ENCODE peak calls at places on chromosomes 16 and 17, in nine cellular contexts. F is A549, I is neural progenitor cell, D is dorsolateral prefrontal cortex, E is HCT116, H is pancreas, S is GM23248, Q is RWPE2, V is mammary epithelial cell. Y is an unnamed sample.

GRCh38 chr17:38352245-38353083 is 820 bp downstream of the SOCS7 start:
- DNase-seq in D (no peak), F (no peak), S (peak), Q (no peak), V (peak), H (peak), E (no peak), I (peak), Y (peak)

GRCh38 chr16:80622007-80622406 is 81.2 kb downstream of the DYNLRB2 start:
- DNase-seq in V (no peak), Q (no peak), E (no peak), I (no peak), S (no peak), H (no peak), F (no peak), D (no peak), Y (no peak)

GRCh38 chr17:14792751-14793150 is 472.4 kb downstream of the PMP22 start:
- DNase-seq in I (no peak), F (no peak), D (no peak), E (no peak), Q (no peak), H (peak), V (peak), S (no peak), Y (peak)

GRCh38 chr17:78416791-78417530 is 38.5 kb downstream of the PGS1 start:
- DNase-seq in I (no peak), Q (no peak), S (no peak), H (no peak), V (no peak), D (no peak), F (no peak), E (no peak), Y (no peak)

GRCh38 chr17:30278032-30278431 is 13.7 kb downstream of the BLMH start:
- DNase-seq in H (no peak), V (no peak), S (peak), F (peak), Q (no peak), E (no peak), I (peak), D (no peak), Y (peak)

GRCh38 chr16:66459878-66460277 is 32.8 kb downstream of the BEAN1 start:
- DNase-seq in F (no peak), E (no peak), D (no peak), I (peak), H (no peak), V (no peak), S (no peak), Q (no peak), Y (no peak)

GRCh38 chr17:67503184-67503583 is 126.1 kb downstream of the PITPNC1 start:
- DNase-seq in V (peak), Q (no peak), S (peak), H (no peak), F (peak), E (peak), I (no peak), D (no peak), Y (no peak)

GRCh38 chr16:57166951-57167350 is 18.9 kb downstream of the PSME3IP1 start:
- DNase-seq in I (no peak), Q (no peak), D (no peak), H (no peak), V (peak), S (peak), F (no peak), E (no peak), Y (peak)

GRCh38 chr17:79842656-79843474 is 3.6 kb upstream of the CBX4 start:
- DNase-seq in D (no peak), H (no peak), V (no peak), E (no peak), Q (no peak), I (peak), S (peak), F (no peak), Y (peak)

GRCh38 chr17:78438694-78439325 is 60.4 kb downstream of the PGS1 start:
- DNase-seq in Q (no peak), I (no peak), D (no peak), S (peak), E (no peak), F (no peak), V (no peak), H (no peak), Y (no peak)

GRCh38 chr16:51763072-51763658 is 612.1 kb upstream of the SALL1 start:
- DNase-seq in V (no peak), I (peak), D (no peak), S (no peak), F (no peak), Q (no peak), H (no peak), E (no peak), Y (peak)

GRCh38 chr16:10093564-10093963 is 88.7 kb downstream of the GRIN2A start:
- DNase-seq in I (no peak), S (no peak), E (no peak), H (no peak), Q (no peak), F (no peak), D (no peak), V (no peak), Y (no peak)

GRCh38 chr17:2111691-2112090 is 56.8 kb downstream of the HIC1 start:
- DNase-seq in V (no peak), I (no peak), Q (no peak), S (peak), F (no peak), E (no peak), H (no peak), D (no peak), Y (peak)

GRCh38 chr16:11100239-11100750 is 155.7 kb downstream of the SOCS1 start:
- DNase-seq in E (peak), V (no peak), Q (no peak), I (peak), F (no peak), D (no peak), S (peak), H (no peak), Y (peak)

GRCh38 chr16:11824362-11824761 is 27.0 kb downstream of the RSL1D1 start:
- DNase-seq in F (peak), E (no peak), S (peak), I (no peak), V (no peak), H (no peak), Q (no peak), D (no peak), Y (peak)

GRCh38 chr17:79366988-79367571 is 243.8 kb downstream of the RBFOX3 start:
- DNase-seq in F (no peak), E (no peak), I (no peak), V (no peak), S (no peak), H (no peak), Q (no peak), D (no peak), Y (no peak)

GRCh38 chr17:7141824-7142223 is 27.2 kb upstream of the ASGR2 start:
- DNase-seq in H (no peak), F (no peak), S (no peak), Q (no peak), E (no peak), V (peak), I (no peak), D (no peak), Y (peak)

GRCh38 chr16:4801962-4802658 is at the start of gene ROGDI:
- DNase-seq in H (peak), Q (peak), E (peak), I (peak), F (peak), V (peak), D (peak), S (peak), Y (peak)

GRCh38 chr16:67967183-67967955 is 1.1 kb downstream of the SLC12A4 start:
- DNase-seq in H (no peak), Q (no peak), I (no peak), F (no peak), D (no peak), E (no peak), S (peak), V (peak), Y (peak)

GRCh38 chr17:80695979-80696378 is 151.3 kb downstream of the RPTOR start:
- DNase-seq in H (no peak), E (no peak), F (no peak), I (no peak), S (peak), Q (no peak), V (no peak), D (no peak), Y (no peak)

GRCh38 chr16:65312795-65313194 is 190.9 kb upstream of the CDH11 start:
- DNase-seq in H (no peak), D (no peak), Q (no peak), E (no peak), V (no peak), F (no peak), I (no peak), S (peak), Y (no peak)

GRCh38 chr17:79463421-79464309 is 147.2 kb downstream of the RBFOX3 start:
- DNase-seq in V (no peak), H (peak), D (no peak), Q (no peak), S (no peak), I (no peak), F (no peak), E (no peak), Y (no peak)

GRCh38 chr16:14140916-14141315 is 69.8 kb downstream of the MRTFB start:
- DNase-seq in F (no peak), I (no peak), S (no peak), Q (no peak), E (no peak), H (no peak), D (no peak), V (no peak), Y (no peak)

GRCh38 chr17:75753514-75754377 is 11.2 kb downstream of the GALK1 start:
- DNase-seq in F (no peak), V (no peak), Q (peak), S (peak), H (peak), D (peak), I (peak), E (no peak), Y (peak)

GRCh38 chr17:8341456-8341855 is 1.8 kb downstream of the ODF4 start:
- DNase-seq in H (no peak), Q (no peak), E (no peak), D (no peak), I (no peak), F (no peak), V (no peak), S (peak), Y (no peak)

GRCh38 chr16:88940196-88941050 is 36.6 kb downstream of the CBFA2T3 start:
- DNase-seq in E (no peak), D (no peak), I (peak), Q (no peak), V (no peak), H (peak), F (peak), S (peak), Y (no peak)

GRCh38 chr16:50195756-50196155 is 42.6 kb downstream of the TENT4B start:
- DNase-seq in I (no peak), E (no peak), V (no peak), D (no peak), F (no peak), Q (no peak), S (no peak), H (no peak), Y (no peak)

GRCh38 chr16:28592979-28593553 is 3.8 kb downstream of the SULT1A2 start:
- DNase-seq in V (no peak), S (no peak), H (no peak), F (no peak), E (no peak), D (no peak), I (no peak), Q (no peak), Y (no peak)

DNA sequence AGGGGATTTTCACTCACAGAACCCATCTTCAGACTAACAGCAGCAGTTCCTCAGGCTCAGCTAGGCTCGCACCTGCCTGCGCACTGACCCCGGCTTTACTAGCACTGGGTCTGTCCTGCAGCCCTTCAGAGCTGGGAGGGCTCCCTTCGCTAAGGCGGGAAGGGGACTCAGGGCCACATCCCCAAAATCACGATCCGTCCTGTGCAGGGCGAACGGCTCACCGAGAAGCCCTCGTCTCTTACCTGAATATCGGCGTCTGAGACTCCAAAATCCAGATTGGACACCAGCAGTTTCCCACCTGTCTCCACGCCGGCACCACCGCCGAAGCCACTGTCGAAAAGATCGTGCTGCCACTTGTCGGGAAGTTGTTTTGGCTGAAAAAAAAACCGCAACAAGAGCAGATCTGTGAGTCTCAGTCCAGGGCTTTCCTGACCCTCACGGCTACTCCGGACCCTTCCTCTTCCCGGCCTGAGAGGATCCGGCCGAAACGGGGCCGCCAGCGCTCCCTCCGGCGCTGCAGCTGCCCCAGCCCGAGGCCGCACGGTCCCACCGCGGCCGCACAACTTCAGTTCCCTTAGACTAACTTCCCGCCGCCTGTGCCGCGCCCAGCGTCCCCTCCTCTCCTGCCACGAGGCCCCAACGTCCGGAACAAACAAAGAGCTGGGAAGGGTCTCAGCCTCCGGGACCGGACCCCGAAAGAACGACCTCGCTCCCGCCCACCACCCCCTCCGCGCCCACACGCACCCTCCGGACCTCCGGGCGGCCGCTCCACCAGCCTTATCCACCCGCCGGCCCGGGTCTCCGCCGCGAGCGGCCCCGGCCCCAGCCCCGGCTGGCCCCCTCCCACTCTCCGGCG is 711 bp downstream of the ALYREF start:
- DNase-seq in F (no peak), H (peak), I (peak), V (no peak), D (no peak), Q (no peak), S (peak), E (no peak), Y (no peak)
- H3K27ac ChIP-seq in F (peak), H (no peak), I (no peak), V (peak), D (no peak), Q (peak), S (peak), E (peak), Y (peak)

GRCh38 chr16:73202176-73202729 is 154.3 kb upstream of the ZFHX3 start:
- DNase-seq in H (no peak), E (no peak), V (no peak), I (no peak), Q (no peak), S (peak), D (no peak), F (peak), Y (no peak)
- H3K27ac ChIP-seq in H (no peak), E (no peak), V (no peak), I (no peak), Q (peak), S (peak), D (no peak), F (no peak), Y (peak)

DNA sequence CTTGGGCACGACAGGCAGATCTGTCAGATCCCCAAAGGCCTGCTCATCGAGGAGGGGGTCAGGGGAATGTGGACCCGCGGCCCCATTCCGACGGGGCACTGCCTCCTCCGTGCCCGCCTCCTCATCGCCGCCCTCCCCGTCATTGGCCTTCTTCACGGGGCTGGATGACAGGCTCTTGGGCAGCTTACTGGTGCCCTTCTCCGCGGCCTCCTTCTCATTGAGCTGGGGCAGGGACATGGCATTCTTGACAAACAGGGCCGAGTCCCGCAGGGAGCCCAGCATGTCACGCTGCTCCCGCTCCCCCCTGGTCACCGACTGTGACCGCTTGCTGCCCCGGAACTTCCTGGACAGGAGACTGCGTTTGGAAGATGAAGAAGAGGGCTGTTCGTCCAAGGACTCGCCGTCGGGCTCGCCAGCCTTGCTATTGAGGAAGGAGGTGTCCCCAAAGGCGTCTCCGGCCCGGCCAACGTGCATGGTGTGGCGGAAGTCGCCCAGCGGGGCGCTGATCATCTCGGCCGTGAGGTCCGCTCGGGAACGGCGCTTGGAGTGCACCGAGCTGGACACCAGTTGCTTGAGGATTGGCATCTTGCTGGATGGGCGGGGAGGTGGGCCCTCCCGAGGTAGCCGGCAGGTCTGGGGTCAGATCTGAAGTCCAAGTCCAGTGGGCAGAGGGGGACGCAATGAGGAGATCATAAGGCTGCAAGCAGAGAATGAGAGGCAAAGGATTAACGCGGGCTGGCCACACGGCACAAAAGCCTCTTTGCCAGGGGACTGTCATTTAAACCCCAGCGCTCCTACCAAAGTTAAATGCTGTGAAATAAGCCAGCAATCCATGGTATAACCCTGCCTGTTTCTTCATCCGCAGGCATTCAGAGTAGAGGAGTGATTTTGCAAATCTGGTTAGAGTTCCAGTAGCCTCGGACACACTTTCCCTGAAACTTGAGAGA is 24.5 kb upstream of the CPSF4L start:
- DNase-seq in D (no peak), V (no peak), I (no peak), Q (no peak), F (no peak), H (peak), E (no peak), S (no peak), Y (no peak)
- H3K27ac ChIP-seq in D (peak), V (no peak), I (no peak), Q (peak), F (peak), H (no peak), E (no peak), S (no peak), Y (no peak)

DNA sequence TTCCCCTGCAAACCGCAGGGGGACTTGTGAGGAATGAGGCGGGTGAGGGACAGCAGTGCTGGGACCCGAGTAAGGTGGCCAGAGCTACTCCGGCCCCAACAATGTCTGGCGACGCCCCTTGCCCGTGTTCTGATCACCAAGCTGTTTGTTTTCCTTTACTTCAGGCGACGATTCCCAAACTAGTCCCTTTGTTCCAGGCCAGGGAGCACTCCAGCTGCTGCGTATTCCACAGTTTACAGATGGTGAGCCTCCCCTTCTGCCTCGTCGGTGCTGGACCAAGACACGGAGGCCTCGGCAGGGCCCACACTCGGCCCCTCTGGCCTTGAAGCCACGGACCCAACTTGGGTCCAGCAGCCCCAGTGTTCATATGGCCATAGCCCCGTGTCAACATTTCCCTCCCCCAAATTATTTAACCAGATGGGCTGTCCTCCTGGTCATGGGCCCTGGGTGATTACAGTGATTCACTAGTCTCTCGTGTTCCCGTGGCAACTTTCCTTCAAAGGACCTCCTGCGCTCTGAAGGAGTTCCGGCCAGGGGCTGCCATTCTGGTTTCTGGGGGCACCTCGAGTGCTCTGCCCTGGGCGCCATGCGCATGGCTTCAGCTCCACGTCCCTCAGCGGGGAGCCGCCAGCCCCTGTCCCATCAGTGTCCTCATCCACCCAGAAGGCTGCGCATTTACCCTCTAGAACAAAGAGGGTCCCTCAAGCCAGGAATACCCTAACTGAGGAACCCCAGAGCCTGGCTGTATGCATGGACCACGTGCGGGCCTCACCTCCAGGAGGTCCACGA is 24.8 kb upstream of the MTSS2 start:
- DNase-seq in E (no peak), F (no peak), H (no peak), Q (no peak), V (no peak), D (no peak), S (no peak), I (no peak), Y (no peak)
- H3K27ac ChIP-seq in E (no peak), F (peak), H (no peak), Q (peak), V (no peak), D (no peak), S (no peak), I (no peak), Y (no peak)

GRCh38 chr17:56928586-56928985 is 14.7 kb upstream of the TRIM25 start:
- DNase-seq in S (no peak), Q (no peak), D (no peak), I (no peak), V (no peak), E (no peak), H (no peak), F (no peak), Y (no peak)

GRCh38 chr17:56925088-56925487 is 11.2 kb upstream of the TRIM25 start:
- DNase-seq in V (no peak), F (no peak), H (no peak), S (no peak), E (no peak), Q (no peak), I (no peak), D (no peak), Y (no peak)

GRCh38 chr17:56926704-56927103 is 12.9 kb upstream of the TRIM25 start:
- DNase-seq in S (no peak), H (no peak), F (no peak), E (no peak), D (no peak), I (no peak), V (no peak), Q (no peak), Y (no peak)

GRCh38 chr17:56929362-56929969 is 15.6 kb upstream of the TRIM25 start:
- DNase-seq in I (peak), F (peak), E (peak), S (no peak), D (no peak), Q (no peak), V (no peak), H (no peak), Y (no peak)

DNA sequence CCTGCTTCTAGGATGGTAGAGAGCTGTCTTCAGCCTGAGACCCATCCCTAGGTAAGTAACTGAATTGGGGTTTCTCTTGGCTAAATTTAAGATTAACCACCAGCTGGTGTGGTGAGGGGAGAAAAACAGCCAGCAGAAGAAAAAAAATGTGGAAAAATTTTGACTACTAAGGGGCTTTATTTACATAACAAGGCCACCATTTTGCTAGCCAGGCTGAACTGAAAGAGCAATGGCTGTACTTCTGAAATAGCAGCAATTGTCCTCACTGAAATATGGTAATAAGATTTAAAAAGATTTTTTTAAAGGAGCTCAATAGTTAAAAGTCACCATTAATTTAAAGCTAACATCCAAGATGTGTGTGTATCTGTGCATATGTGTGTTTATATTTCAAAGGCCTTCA is 12.4 kb upstream of the TRIM25 start:
- DNase-seq in E (no peak), S (no peak), F (no peak), Q (no peak), H (no peak), I (no peak), D (no peak), V (no peak), Y (no peak)
- H3K27ac ChIP-seq in E (no peak), S (no peak), F (no peak), Q (no peak), H (no peak), I (no peak), D (no peak), V (no peak), Y (no peak)

Y was measured in thyroid gland.